ENCODE peak calls at places on chromosomes 11 and 22, in ten cellular contexts. One of them, this sample, is unnamed.

GRCh38 chr11:12270215-12270797 is 107.1 kb upstream of the PARVA start:
- DNase-seq in WTC11: no peak
- DNase-seq in dorsolateral prefrontal cortex: no peak
- DNase-seq in IMR-90: no peak
- DNase-seq in A549: no peak
- DNase-seq in MCF 10A: no peak
- DNase-seq in uterus: no peak
- DNase-seq in Caco-2: no peak
- DNase-seq in kidney epithelial cell: no peak
- DNase-seq in Peyer's patch: peak
- DNase-seq in this sample: no peak

GRCh38 chr22:50192056-50192824 is 6.5 kb downstream of the TRABD start:
- DNase-seq in WTC11: no peak
- DNase-seq in dorsolateral prefrontal cortex: no peak
- DNase-seq in IMR-90: peak
- DNase-seq in A549: no peak
- DNase-seq in MCF 10A: no peak
- DNase-seq in uterus: no peak
- DNase-seq in Caco-2: no peak
- DNase-seq in kidney epithelial cell: no peak
- DNase-seq in Peyer's patch: no peak
- DNase-seq in this sample: no peak

GRCh38 chr11:2797181-2797711 is 88.3 kb downstream of the CDKN1C start:
- DNase-seq in WTC11: peak
- DNase-seq in dorsolateral prefrontal cortex: no peak
- DNase-seq in IMR-90: no peak
- DNase-seq in A549: no peak
- DNase-seq in MCF 10A: no peak
- DNase-seq in uterus: peak
- DNase-seq in Caco-2: no peak
- DNase-seq in kidney epithelial cell: no peak
- DNase-seq in Peyer's patch: peak
- DNase-seq in this sample: peak

GRCh38 chr11:14409891-14410290 is 50.9 kb upstream of the RRAS2 start:
- DNase-seq in WTC11: no peak
- DNase-seq in dorsolateral prefrontal cortex: no peak
- DNase-seq in IMR-90: no peak
- DNase-seq in A549: no peak
- DNase-seq in MCF 10A: peak
- DNase-seq in uterus: no peak
- DNase-seq in Caco-2: no peak
- DNase-seq in kidney epithelial cell: no peak
- DNase-seq in Peyer's patch: no peak
- DNase-seq in this sample: no peak

GRCh38 chr22:19941365-19942070 is at the start of the genes COMT and TXNRD2:
- DNase-seq in WTC11: peak
- DNase-seq in dorsolateral prefrontal cortex: peak
- DNase-seq in IMR-90: peak
- DNase-seq in A549: peak
- DNase-seq in MCF 10A: peak
- DNase-seq in uterus: peak
- DNase-seq in Caco-2: peak
- DNase-seq in kidney epithelial cell: no peak
- DNase-seq in Peyer's patch: peak
- DNase-seq in this sample: peak

GRCh38 chr11:69320756-69321741 is 27.1 kb downstream of the MYEOV start:
- DNase-seq in WTC11: no peak
- DNase-seq in dorsolateral prefrontal cortex: no peak
- DNase-seq in IMR-90: peak
- DNase-seq in A549: no peak
- DNase-seq in MCF 10A: no peak
- DNase-seq in uterus: no peak
- DNase-seq in Caco-2: no peak
- DNase-seq in kidney epithelial cell: no peak
- DNase-seq in Peyer's patch: peak
- DNase-seq in this sample: no peak

GRCh38 chr11:3219281-3219892 is 774 bp upstream of the MRGPRG start:
- DNase-seq in WTC11: peak
- DNase-seq in dorsolateral prefrontal cortex: no peak
- DNase-seq in IMR-90: no peak
- DNase-seq in A549: no peak
- DNase-seq in MCF 10A: no peak
- DNase-seq in uterus: peak
- DNase-seq in Caco-2: no peak
- DNase-seq in kidney epithelial cell: no peak
- DNase-seq in Peyer's patch: peak
- DNase-seq in this sample: no peak

GRCh38 chr11:104968365-104968855 is at the start of gene CASP4:
- DNase-seq in WTC11: no peak
- DNase-seq in dorsolateral prefrontal cortex: no peak
- DNase-seq in IMR-90: peak
- DNase-seq in A549: peak
- DNase-seq in MCF 10A: peak
- DNase-seq in uterus: no peak
- DNase-seq in Caco-2: peak
- DNase-seq in kidney epithelial cell: no peak
- DNase-seq in Peyer's patch: no peak
- DNase-seq in this sample: no peak

GRCh38 chr11:122050021-122050710 is 65.8 kb downstream of the BLID start:
- DNase-seq in WTC11: no peak
- DNase-seq in dorsolateral prefrontal cortex: no peak
- DNase-seq in IMR-90: peak
- DNase-seq in A549: no peak
- DNase-seq in MCF 10A: no peak
- DNase-seq in uterus: no peak
- DNase-seq in Caco-2: no peak
- DNase-seq in kidney epithelial cell: no peak
- DNase-seq in Peyer's patch: no peak
- DNase-seq in this sample: no peak

GRCh38 chr22:48137640-48138039 is 1375.2 kb downstream of the TBC1D22A start:
- DNase-seq in WTC11: no peak
- DNase-seq in dorsolateral prefrontal cortex: no peak
- DNase-seq in IMR-90: no peak
- DNase-seq in A549: no peak
- DNase-seq in MCF 10A: no peak
- DNase-seq in uterus: no peak
- DNase-seq in Caco-2: no peak
- DNase-seq in kidney epithelial cell: no peak
- DNase-seq in Peyer's patch: no peak
- DNase-seq in this sample: no peak

GRCh38 chr11:17733261-17733660 is 1.3 kb upstream of the KCNC1 start:
- DNase-seq in WTC11: no peak
- DNase-seq in dorsolateral prefrontal cortex: no peak
- DNase-seq in IMR-90: no peak
- DNase-seq in A549: no peak
- DNase-seq in MCF 10A: no peak
- DNase-seq in uterus: no peak
- DNase-seq in Caco-2: no peak
- DNase-seq in kidney epithelial cell: no peak
- DNase-seq in Peyer's patch: peak
- DNase-seq in this sample: no peak

GRCh38 chr11:17734986-17735822 is 623 bp downstream of the KCNC1 start:
- DNase-seq in WTC11: peak
- DNase-seq in dorsolateral prefrontal cortex: no peak
- DNase-seq in IMR-90: peak
- DNase-seq in A549: peak
- DNase-seq in MCF 10A: peak
- DNase-seq in uterus: peak
- DNase-seq in Caco-2: peak
- DNase-seq in kidney epithelial cell: no peak
- DNase-seq in Peyer's patch: peak
- DNase-seq in this sample: no peak

GRCh38 chr11:17735823-17736772 is 1.5 kb downstream of the KCNC1 start:
- DNase-seq in WTC11: peak
- DNase-seq in dorsolateral prefrontal cortex: peak
- DNase-seq in IMR-90: no peak
- DNase-seq in A549: no peak
- DNase-seq in MCF 10A: no peak
- DNase-seq in uterus: no peak
- DNase-seq in Caco-2: no peak
- DNase-seq in kidney epithelial cell: no peak
- DNase-seq in Peyer's patch: peak
- DNase-seq in this sample: no peak

GRCh38 chr11:17736921-17737817 is 2.6 kb downstream of the KCNC1 start:
- DNase-seq in WTC11: no peak
- DNase-seq in dorsolateral prefrontal cortex: no peak
- DNase-seq in IMR-90: no peak
- DNase-seq in A549: no peak
- DNase-seq in MCF 10A: no peak
- DNase-seq in uterus: no peak
- DNase-seq in Caco-2: no peak
- DNase-seq in kidney epithelial cell: no peak
- DNase-seq in Peyer's patch: peak
- DNase-seq in this sample: no peak

DNA sequence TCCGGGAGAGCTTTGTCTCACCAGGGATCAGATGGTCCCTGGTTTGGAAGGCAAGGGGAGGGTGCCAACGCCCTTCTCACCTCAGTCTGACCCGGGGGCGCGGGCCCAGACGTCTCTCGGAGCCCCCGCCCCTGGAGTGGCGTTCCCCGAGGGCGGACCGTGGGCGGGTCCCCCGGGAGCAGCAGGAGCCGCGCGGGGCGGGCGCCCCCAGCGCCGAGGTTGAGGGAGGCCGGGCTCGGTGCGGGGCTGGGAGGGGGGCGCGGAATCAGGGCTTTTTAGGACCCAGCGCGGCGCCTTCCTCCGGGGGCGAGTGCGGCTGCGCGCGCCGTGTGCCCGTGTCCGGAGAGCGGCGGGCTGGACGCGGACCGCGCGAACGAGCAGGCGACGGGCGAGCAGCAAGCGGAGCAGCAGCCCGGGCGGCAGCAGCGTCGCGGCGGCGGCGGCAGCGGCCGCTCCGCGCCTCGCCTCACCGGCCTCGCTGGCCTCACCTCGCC is at the start of gene KCNC1:
- DNase-seq in WTC11: peak
- DNase-seq in dorsolateral prefrontal cortex: peak
- DNase-seq in IMR-90: peak
- DNase-seq in A549: peak
- DNase-seq in MCF 10A: no peak
- DNase-seq in uterus: no peak
- DNase-seq in Caco-2: peak
- DNase-seq in kidney epithelial cell: no peak
- DNase-seq in Peyer's patch: no peak
- DNase-seq in this sample: no peak
- TF ChIP-seq CTCF in WTC11: no peak
- TF ChIP-seq CTCF in dorsolateral prefrontal cortex: no peak
- TF ChIP-seq CTCF in IMR-90: no peak
- TF ChIP-seq CTCF in A549: no peak
- TF ChIP-seq CTCF in MCF 10A: no peak
- TF ChIP-seq CTCF in uterus: no peak
- TF ChIP-seq CTCF in Caco-2: no peak
- TF ChIP-seq CTCF in kidney epithelial cell: no peak
- TF ChIP-seq CTCF in Peyer's patch: no peak
- TF ChIP-seq CTCF in this sample: no peak

GRCh38 chr11:101459020-101459419 is 124.8 kb downstream of the TRPC6 start:
- DNase-seq in WTC11: no peak
- DNase-seq in dorsolateral prefrontal cortex: no peak
- DNase-seq in IMR-90: no peak
- DNase-seq in A549: no peak
- DNase-seq in MCF 10A: no peak
- DNase-seq in uterus: no peak
- DNase-seq in Caco-2: no peak
- DNase-seq in kidney epithelial cell: no peak
- DNase-seq in Peyer's patch: no peak
- DNase-seq in this sample: no peak

GRCh38 chr11:101458161-101458560 is 125.6 kb downstream of the TRPC6 start:
- DNase-seq in WTC11: no peak
- DNase-seq in dorsolateral prefrontal cortex: no peak
- DNase-seq in IMR-90: peak
- DNase-seq in A549: no peak
- DNase-seq in MCF 10A: no peak
- DNase-seq in uterus: no peak
- DNase-seq in Caco-2: no peak
- DNase-seq in kidney epithelial cell: no peak
- DNase-seq in Peyer's patch: no peak
- DNase-seq in this sample: no peak

GRCh38 chr11:101453682-101454081 is 130.1 kb downstream of the TRPC6 start:
- DNase-seq in WTC11: no peak
- DNase-seq in dorsolateral prefrontal cortex: no peak
- DNase-seq in IMR-90: peak
- DNase-seq in A549: no peak
- DNase-seq in MCF 10A: no peak
- DNase-seq in uterus: no peak
- DNase-seq in Caco-2: no peak
- DNase-seq in kidney epithelial cell: no peak
- DNase-seq in Peyer's patch: no peak
- DNase-seq in this sample: no peak

GRCh38 chr11:101456812-101457211 is 127.0 kb downstream of the TRPC6 start:
- DNase-seq in WTC11: no peak
- DNase-seq in dorsolateral prefrontal cortex: no peak
- DNase-seq in IMR-90: peak
- DNase-seq in A549: no peak
- DNase-seq in MCF 10A: no peak
- DNase-seq in uterus: no peak
- DNase-seq in Caco-2: no peak
- DNase-seq in kidney epithelial cell: no peak
- DNase-seq in Peyer's patch: no peak
- DNase-seq in this sample: no peak
- TF ChIP-seq CTCF in WTC11: no peak
- TF ChIP-seq CTCF in dorsolateral prefrontal cortex: peak
- TF ChIP-seq CTCF in IMR-90: peak
- TF ChIP-seq CTCF in A549: peak
- TF ChIP-seq CTCF in MCF 10A: peak
- TF ChIP-seq CTCF in uterus: peak
- TF ChIP-seq CTCF in Caco-2: peak
- TF ChIP-seq CTCF in kidney epithelial cell: peak
- TF ChIP-seq CTCF in Peyer's patch: peak
- TF ChIP-seq CTCF in this sample: no peak

GRCh38 chr11:11230802-11231562 is 122.1 kb downstream of the CSNK2A3 start:
- DNase-seq in WTC11: peak
- DNase-seq in dorsolateral prefrontal cortex: no peak
- DNase-seq in IMR-90: no peak
- DNase-seq in A549: peak
- DNase-seq in MCF 10A: no peak
- DNase-seq in uterus: no peak
- DNase-seq in Caco-2: peak
- DNase-seq in kidney epithelial cell: no peak
- DNase-seq in Peyer's patch: no peak
- DNase-seq in this sample: no peak
- TF ChIP-seq CTCF in WTC11: peak
- TF ChIP-seq CTCF in dorsolateral prefrontal cortex: peak
- TF ChIP-seq CTCF in IMR-90: peak
- TF ChIP-seq CTCF in A549: no peak
- TF ChIP-seq CTCF in MCF 10A: peak
- TF ChIP-seq CTCF in uterus: no peak
- TF ChIP-seq CTCF in Caco-2: peak
- TF ChIP-seq CTCF in kidney epithelial cell: peak
- TF ChIP-seq CTCF in Peyer's patch: no peak
- TF ChIP-seq CTCF in this sample: no peak

DNA sequence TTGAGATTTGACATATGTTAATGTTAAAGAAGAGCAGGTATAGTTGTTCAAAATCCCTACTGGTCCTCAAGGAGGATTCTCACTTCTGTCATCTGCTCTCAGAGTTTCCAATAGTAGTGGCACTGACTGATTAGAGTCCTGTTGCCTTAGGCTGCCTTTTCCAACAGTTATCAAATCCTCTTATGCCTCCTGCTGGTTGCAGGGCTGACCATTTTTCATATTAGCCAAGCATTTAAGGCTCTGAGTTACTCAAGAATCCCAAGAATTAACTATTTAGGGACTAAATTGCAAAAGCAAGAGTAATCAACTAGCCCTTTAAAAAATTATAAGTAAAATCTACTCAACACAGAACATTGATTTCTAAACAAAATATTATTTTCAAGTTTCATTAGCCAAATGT is 212.0 kb upstream of the CHORDC1 start:
- DNase-seq in WTC11: no peak
- DNase-seq in dorsolateral prefrontal cortex: no peak
- DNase-seq in IMR-90: no peak
- DNase-seq in A549: no peak
- DNase-seq in MCF 10A: peak
- DNase-seq in uterus: no peak
- DNase-seq in Caco-2: peak
- DNase-seq in kidney epithelial cell: no peak
- DNase-seq in Peyer's patch: no peak
- DNase-seq in this sample: no peak
- TF ChIP-seq CTCF in WTC11: no peak
- TF ChIP-seq CTCF in dorsolateral prefrontal cortex: peak
- TF ChIP-seq CTCF in IMR-90: no peak
- TF ChIP-seq CTCF in A549: no peak
- TF ChIP-seq CTCF in MCF 10A: no peak
- TF ChIP-seq CTCF in uterus: no peak
- TF ChIP-seq CTCF in Caco-2: peak
- TF ChIP-seq CTCF in kidney epithelial cell: no peak
- TF ChIP-seq CTCF in Peyer's patch: peak
- TF ChIP-seq CTCF in this sample: no peak